ENCODE peak calls at places on chromosomes 6 and 20, in five cellular contexts. R, A, Z, H and I are unnamed samples.
A peak's percentile ranks its signal among the peaks of the same experiment; 100 is the strongest.

GRCh38 chr6:19605624-19606023 is 231.5 kb upstream of the ID4 start:
- DNase-seq in R (no peak), A (no peak), Z (no peak), H (no peak), I (no peak)

GRCh38 chr20:9397928-9398327 is 116.5 kb upstream of the LAMP5 start:
- DNase-seq in R (no peak), A (peak; percentile 15), Z (no peak), H (no peak), I (no peak)

GRCh38 chr6:163820745-163821456 is 406.4 kb downstream of the QKI start:
- DNase-seq in R (no peak), A (no peak), Z (no peak), H (no peak), I (no peak)

GRCh38 chr6:2796884-2797283 is 31.7 kb downstream of the WRNIP1 start:
- DNase-seq in R (no peak), A (no peak), Z (no peak), H (no peak), I (no peak)

GRCh38 chr6:135289816-135290215 is 108.7 kb downstream of the MYB start:
- DNase-seq in R (no peak), A (no peak), Z (no peak), H (no peak), I (no peak)

GRCh38 chr6:168403370-168404005 is 37.5 kb upstream of the SMOC2 start:
- DNase-seq in R (no peak), A (no peak), Z (no peak), H (no peak), I (no peak)

GRCh38 chr6:74932214-74932923 is 273.5 kb downstream of the COL12A1 start:
- DNase-seq in R (no peak), A (no peak), Z (no peak), H (no peak), I (no peak)

GRCh38 chr6:98945311-98946005 is 2.3 kb downstream of the FBXL4 start:
- DNase-seq in R (no peak), A (no peak), Z (no peak), H (no peak), I (no peak)

GRCh38 chr20:47970282-47970903 is 185.1 kb upstream of the SULF2 start:
- DNase-seq in R (no peak), A (peak; percentile 23), Z (no peak), H (no peak), I (no peak)

GRCh38 chr6:41449399-41450245 is 96.6 kb upstream of the FOXP4 start:
- DNase-seq in R (no peak), A (peak; percentile 41), Z (no peak), H (no peak), I (no peak)

GRCh38 chr20:23510000-23510590 is 19.2 kb downstream of the CST8 start:
- DNase-seq in R (no peak), A (no peak), Z (no peak), H (no peak), I (no peak)

GRCh38 chr6:137610702-137611101 is 116.5 kb upstream of the OLIG3 start:
- DNase-seq in R (no peak), A (no peak), Z (no peak), H (no peak), I (no peak)

GRCh38 chr6:83193747-83194582 is 808 bp downstream of the RWDD2A start:
- DNase-seq in R (peak; percentile 11), A (peak; percentile 72), Z (peak; percentile 27), H (peak; percentile 28), I (peak; percentile 44)

GRCh38 chr6:65072500-65072899 is 634.5 kb downstream of the EYS start:
- DNase-seq in R (no peak), A (no peak), Z (no peak), H (no peak), I (no peak)

GRCh38 chr20:25549866-25550477 is 35.4 kb downstream of the NINL start:
- DNase-seq in R (no peak), A (peak; percentile 44), Z (no peak), H (no peak), I (no peak)

GRCh38 chr6:30002871-30003270 is 58.2 kb upstream of the POLR1H start:
- DNase-seq in R (no peak), A (peak; percentile 65), Z (no peak), H (no peak), I (peak; percentile 43)

GRCh38 chr6:140427842-140428241 is 1053.4 kb upstream of the CITED2 start:
- DNase-seq in R (no peak), A (no peak), Z (no peak), H (no peak), I (no peak)

GRCh38 chr6:6684365-6684833 is 95.9 kb downstream of the LY86 start:
- DNase-seq in R (peak; percentile 23), A (no peak), Z (peak; percentile 75), H (peak; percentile 69), I (no peak)

GRCh38 chr6:142047934-142048592 is 84.7 kb upstream of the GJE1 start:
- DNase-seq in R (no peak), A (no peak), Z (no peak), H (no peak), I (no peak)

GRCh38 chr6:151805286-151805840 is 2.1 kb upstream of the ESR1 start:
- DNase-seq in R (no peak), A (peak; percentile 49), Z (no peak), H (no peak), I (no peak)

GRCh38 chr6:135185483-135185882 is 4.4 kb downstream of the MYB start:
- DNase-seq in R (no peak), A (no peak), Z (no peak), H (no peak), I (no peak)

GRCh38 chr6:113103618-113104390 is 753.3 kb upstream of the MARCKS start:
- DNase-seq in R (no peak), A (peak; percentile 23), Z (no peak), H (no peak), I (no peak)

GRCh38 chr6:11702039-11702795 is 76.4 kb downstream of the ADTRP start:
- DNase-seq in R (no peak), A (peak; percentile 73), Z (no peak), H (no peak), I (peak; percentile 72)

GRCh38 chr6:139996253-139996834 is 621.9 kb upstream of the CITED2 start:
- DNase-seq in R (no peak), A (no peak), Z (no peak), H (no peak), I (no peak)